ENCODE peak calls at places on chromosomes 12 and 14, in four cellular contexts. U is pancreas, S is adrenal gland, H is mammary epithelial cell. R is an unnamed sample. For H3K4me1, the result is how much of the 10 kb centered on the place peaks cover.

GRCh38 chr12:2640709-2641108 is 154.1 kb upstream of the FKBP4 start:
- DNase-seq in U (peak), S (peak), H (peak), R (no peak)

GRCh38 chr14:85531594-85532391 is 1.8 kb downstream of the FLRT2 start:
- DNase-seq in U (peak), S (peak), H (peak), R (no peak)

GRCh38 chr12:32444895-32445294 is 45.5 kb downstream of the FGD4 start:
- DNase-seq in U (peak), S (no peak), H (peak), R (no peak)

GRCh38 chr14:61229475-61229888 is 51.7 kb downstream of the TMEM30B start:
- DNase-seq in U (peak), S (no peak), H (no peak), R (no peak)

GRCh38 chr12:77232045-77232444 is 166.7 kb upstream of the E2F7 start:
- DNase-seq in U (no peak), S (no peak), H (peak), R (no peak)

GRCh38 chr14:75518625-75519024 is 3.6 kb upstream of the BATF start:
- DNase-seq in U (no peak), S (no peak), H (no peak), R (no peak)

GRCh38 chr12:12927211-12928079 is 24.5 kb downstream of the GPRC5D start:
- DNase-seq in U (peak), S (peak), H (peak), R (no peak)

GRCh38 chr14:106489112-106489881 is 962.9 kb downstream of the TMEM121 start:
- DNase-seq in U (no peak), S (no peak), H (no peak), R (no peak)

GRCh38 chr14:94342334-94342934 is 19.3 kb upstream of the SERPINA6 start:
- DNase-seq in U (peak), S (peak), H (peak), R (no peak)

GRCh38 chr12:58161773-58162172 is 220.4 kb downstream of the ATP23 start:
- DNase-seq in U (no peak), S (no peak), H (peak), R (no peak)
- H3K27ac ChIP-seq in U (no peak), S (no peak), H (no peak), R (no peak)

GRCh38 chr14:39267592-39268112 is 33.9 kb downstream of the MIA2 start:
- DNase-seq in U (no peak), S (no peak), H (peak), R (no peak)
- H3K4me1 ChIP-seq in U (under half), S (under half), H (under half), R (under half)

GRCh38 chr14:101019974-101020710 is 116.6 kb upstream of the RTL1 start:
- DNase-seq in U (no peak), S (peak), H (no peak), R (no peak)
- H3K27ac ChIP-seq in U (no peak), S (no peak), H (no peak), R (no peak)

GRCh38 chr12:123532808-123533649 is 490 bp downstream of the RILPL1 start:
- DNase-seq in U (peak), S (peak), H (peak), R (no peak)

GRCh38 chr12:123529636-123530035 is 3.9 kb downstream of the RILPL1 start:
- DNase-seq in U (no peak), S (no peak), H (no peak), R (no peak)

GRCh38 chr12:123530683-123531082 is 2.8 kb downstream of the RILPL1 start:
- DNase-seq in U (no peak), S (no peak), H (no peak), R (no peak)

GRCh38 chr12:123532021-123532420 is 1.5 kb downstream of the RILPL1 start:
- DNase-seq in U (no peak), S (no peak), H (peak), R (no peak)

GRCh38 chr12:123531091-123531490 is 2.4 kb downstream of the RILPL1 start:
- DNase-seq in U (peak), S (peak), H (no peak), R (no peak)
- H3K4me1 ChIP-seq in U (under half), S (under half), H (under half), R (under half)

DNA sequence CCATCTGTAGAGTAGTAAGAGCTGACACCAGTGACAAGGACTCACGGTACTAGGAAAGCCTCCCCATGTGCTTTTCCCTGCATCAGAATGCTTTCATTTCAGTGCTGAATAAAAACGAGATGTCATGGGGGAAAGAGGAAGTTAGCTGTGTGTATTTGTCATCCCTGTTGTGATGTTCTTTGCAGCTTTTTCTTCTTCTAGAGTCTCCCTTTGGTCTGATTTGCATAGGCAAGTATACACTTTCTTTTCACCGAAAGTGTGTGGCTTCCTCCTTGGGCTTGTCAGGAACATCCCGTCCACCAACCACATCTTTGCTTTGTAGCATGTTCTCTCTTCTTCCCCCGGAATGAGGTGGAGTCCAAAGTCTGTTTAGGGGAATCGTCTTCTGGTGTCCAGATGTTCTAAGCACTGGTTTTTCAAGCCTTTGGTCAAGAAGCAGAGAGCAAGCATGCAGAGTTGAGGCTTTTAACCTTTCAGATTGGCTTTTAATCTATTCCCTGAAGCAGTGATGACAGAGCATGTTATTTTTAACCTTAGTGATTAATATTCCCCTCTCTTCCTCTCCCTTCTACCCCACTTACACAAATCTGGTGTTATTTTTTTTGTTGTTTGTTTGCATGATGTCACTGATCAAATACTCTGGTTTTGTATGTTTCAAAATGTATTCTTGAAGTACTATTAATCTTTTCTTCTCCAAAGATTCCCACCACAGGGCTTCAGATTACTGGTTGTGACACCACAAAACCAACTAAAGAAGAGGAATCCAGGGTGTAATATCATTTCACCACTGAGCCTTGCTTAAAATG is 163.4 kb downstream of the SAMD4A start:
- DNase-seq in U (no peak), S (no peak), H (no peak), R (no peak)
- H3K27ac ChIP-seq in U (peak), S (no peak), H (no peak), R (no peak)

DNA sequence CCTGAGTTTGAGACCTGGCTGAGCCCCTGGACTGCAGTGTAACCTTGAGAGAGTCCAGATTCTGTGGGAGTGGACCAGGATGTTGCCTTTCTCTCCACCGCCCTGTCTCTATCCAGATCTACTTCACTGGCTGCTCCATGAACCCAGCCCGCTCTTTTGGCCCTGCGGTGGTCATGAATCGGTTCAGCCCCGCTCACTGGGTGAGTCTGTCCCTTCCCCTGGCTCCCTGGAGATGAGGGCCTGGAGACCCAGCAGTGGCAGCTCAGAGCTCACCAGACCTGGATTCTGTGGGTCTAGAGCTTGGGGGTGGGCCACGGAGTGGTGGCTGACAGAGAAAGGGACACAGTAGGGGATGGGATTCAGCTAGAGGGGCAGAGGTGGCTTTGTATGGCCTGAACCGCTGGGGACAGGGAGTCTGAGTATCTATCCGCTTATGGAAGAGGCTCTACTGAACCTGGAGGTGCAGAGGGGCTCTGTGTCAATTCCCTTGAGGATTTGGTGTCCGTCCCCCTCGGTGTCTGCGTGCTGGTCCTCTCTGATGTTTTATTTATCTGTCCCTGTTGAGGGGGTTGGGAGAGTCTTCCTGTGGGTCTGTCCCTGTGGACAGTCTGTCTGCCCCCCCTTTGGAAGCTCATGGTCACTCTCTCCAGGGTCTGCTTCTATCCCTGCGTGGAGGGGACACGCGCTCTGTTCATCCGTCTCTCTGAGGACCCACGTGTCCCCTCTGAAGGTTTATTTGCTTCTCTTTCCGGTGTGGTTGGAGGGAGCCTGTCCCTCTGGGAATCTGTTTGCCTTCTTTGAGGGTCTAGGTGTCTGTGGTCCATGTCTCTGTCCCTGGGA is 2.5 kb downstream of the AQP5 start:
- DNase-seq in U (no peak), S (no peak), H (no peak), R (no peak)
- H3K4me1 ChIP-seq in U (under half), S (under half), H (under half), R (under half)

DNA sequence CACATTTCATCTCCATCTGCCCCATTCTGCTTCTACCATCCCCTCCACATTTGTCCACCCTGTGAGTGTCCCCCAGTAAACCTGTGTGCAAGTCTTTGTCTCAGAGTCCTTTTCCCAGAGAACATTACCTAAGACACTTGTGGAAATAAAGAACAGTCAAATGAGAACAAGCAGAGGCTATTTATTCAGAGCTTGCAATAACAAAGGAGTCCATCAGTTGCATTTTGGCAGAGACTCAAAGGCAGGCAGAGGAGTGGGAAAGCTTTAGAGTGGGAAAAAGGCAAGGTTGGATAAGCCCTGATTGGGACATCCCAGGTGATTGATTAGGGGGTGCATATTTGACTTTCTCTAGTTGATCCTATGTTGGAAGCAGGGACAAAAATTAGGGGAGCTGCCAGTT is 18.2 kb upstream of the PPFIBP1 start:
- DNase-seq in U (no peak), S (no peak), H (no peak), R (no peak)
- H3K27ac ChIP-seq in U (no peak), S (no peak), H (no peak), R (no peak)

GRCh38 chr14:91416744-91417133 is 881 bp downstream of the CCDC88C start:
- DNase-seq in U (no peak), S (no peak), H (no peak), R (no peak)

GRCh38 chr14:91414475-91415342 is 2.9 kb downstream of the CCDC88C start:
- DNase-seq in U (no peak), S (no peak), H (no peak), R (no peak)

GRCh38 chr14:91417134-91417982 is at the start of gene CCDC88C:
- DNase-seq in U (peak), S (peak), H (no peak), R (peak)

GRCh38 chr14:91417983-91418386 is 365 bp upstream of the CCDC88C start:
- DNase-seq in U (no peak), S (peak), H (no peak), R (peak)

GRCh38 chr14:91415794-91416743 is 1.6 kb downstream of the CCDC88C start:
- DNase-seq in U (no peak), S (no peak), H (no peak), R (peak)
- H3K4me1 ChIP-seq in U (under half), S (under half), H (under half), R (under half)

DNA sequence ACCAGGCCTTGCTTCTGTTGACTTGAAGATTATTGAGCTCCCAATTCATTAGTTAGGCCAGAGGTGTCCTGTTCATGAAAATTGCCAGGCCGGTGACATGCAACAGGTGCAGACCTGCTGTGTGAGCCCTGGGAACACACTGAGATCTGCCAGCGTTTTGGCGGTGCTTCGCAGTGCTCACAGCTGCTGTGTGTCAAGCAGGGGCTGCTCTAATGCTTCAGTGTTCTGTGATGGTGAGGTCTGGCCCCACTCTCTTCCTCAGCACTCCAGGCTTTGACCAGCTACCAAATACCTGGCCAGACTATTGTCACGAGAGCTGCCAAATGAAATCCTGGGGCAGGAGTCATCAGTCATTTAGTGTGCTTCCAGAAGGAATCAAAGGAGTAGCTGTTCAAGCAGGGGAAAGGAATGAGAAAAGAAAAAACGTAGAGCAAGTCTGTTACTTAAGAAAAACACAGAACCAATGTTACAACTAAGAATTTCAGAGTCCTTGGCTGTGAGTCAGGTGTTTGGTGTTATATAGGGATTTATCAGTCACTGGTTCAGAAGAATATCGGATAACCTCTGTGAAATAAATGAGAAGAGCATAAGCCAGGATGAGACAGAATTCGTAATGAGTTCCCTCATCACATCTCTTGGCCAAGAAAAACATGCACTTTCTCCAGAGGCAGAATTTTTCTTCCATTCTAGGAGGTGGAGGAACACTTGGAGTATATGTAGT is 150.8 kb downstream of the FBXL14 start:
- DNase-seq in U (no peak), S (no peak), H (peak), R (no peak)
- H3K27ac ChIP-seq in U (no peak), S (no peak), H (peak), R (no peak)